ENCODE peak calls at places on chromosomes 3 and 15, in eight cellular contexts. One of them, this sample, is unnamed.

GRCh38 chr3:123792473-123793201 is 91.5 kb downstream of the MYLK start:
- DNase-seq in bronchial epithelial cell: peak; percentile 70
- DNase-seq in IMR-90: peak; percentile 48
- DNase-seq in ovary: no peak
- DNase-seq in A549: no peak
- DNase-seq in PC-3: peak; percentile 81
- DNase-seq in brain microvascular endothelial cell: no peak
- DNase-seq in CD8-positive, alpha-beta T cell: no peak
- DNase-seq in this sample: peak; percentile 27

GRCh38 chr3:125232394-125232793 is 19.8 kb upstream of the SLC12A8 start:
- DNase-seq in bronchial epithelial cell: peak; percentile 17
- DNase-seq in IMR-90: no peak
- DNase-seq in ovary: no peak
- DNase-seq in A549: no peak
- DNase-seq in PC-3: no peak
- DNase-seq in brain microvascular endothelial cell: no peak
- DNase-seq in CD8-positive, alpha-beta T cell: no peak
- DNase-seq in this sample: no peak

GRCh38 chr3:13617981-13618380 is 69.1 kb downstream of the FBLN2 start:
- DNase-seq in bronchial epithelial cell: no peak
- DNase-seq in IMR-90: no peak
- DNase-seq in ovary: no peak
- DNase-seq in A549: no peak
- DNase-seq in PC-3: no peak
- DNase-seq in brain microvascular endothelial cell: no peak
- DNase-seq in CD8-positive, alpha-beta T cell: no peak
- DNase-seq in this sample: no peak

GRCh38 chr3:147305533-147306241 is 100.7 kb downstream of the ZIC4 start:
- DNase-seq in bronchial epithelial cell: no peak
- DNase-seq in IMR-90: peak; percentile 76
- DNase-seq in ovary: no peak
- DNase-seq in A549: no peak
- DNase-seq in PC-3: no peak
- DNase-seq in brain microvascular endothelial cell: no peak
- DNase-seq in CD8-positive, alpha-beta T cell: no peak
- DNase-seq in this sample: no peak

GRCh38 chr3:4720316-4721075 is 227.3 kb downstream of the ITPR1 start:
- DNase-seq in bronchial epithelial cell: peak; percentile 62
- DNase-seq in IMR-90: peak; percentile 71
- DNase-seq in ovary: peak; percentile 88
- DNase-seq in A549: peak; percentile 70
- DNase-seq in PC-3: peak; percentile 76
- DNase-seq in brain microvascular endothelial cell: peak; percentile 77
- DNase-seq in CD8-positive, alpha-beta T cell: no peak
- DNase-seq in this sample: peak; percentile 67

GRCh38 chr3:72336821-72337479 is 511.3 kb downstream of the SHQ1 start:
- DNase-seq in bronchial epithelial cell: peak; percentile 68
- DNase-seq in IMR-90: peak; percentile 46
- DNase-seq in ovary: peak; percentile 98
- DNase-seq in A549: no peak
- DNase-seq in PC-3: peak; percentile 32
- DNase-seq in brain microvascular endothelial cell: peak; percentile 56
- DNase-seq in CD8-positive, alpha-beta T cell: no peak
- DNase-seq in this sample: peak; percentile 91

GRCh38 chr3:186599785-186600166 is 13.1 kb upstream of the AHSG start:
- DNase-seq in bronchial epithelial cell: no peak
- DNase-seq in IMR-90: no peak
- DNase-seq in ovary: no peak
- DNase-seq in A549: no peak
- DNase-seq in PC-3: no peak
- DNase-seq in brain microvascular endothelial cell: no peak
- DNase-seq in CD8-positive, alpha-beta T cell: no peak
- DNase-seq in this sample: no peak

GRCh38 chr3:1527780-1528179 is 435.0 kb downstream of the CNTN6 start:
- DNase-seq in bronchial epithelial cell: no peak
- DNase-seq in IMR-90: no peak
- DNase-seq in ovary: no peak
- DNase-seq in A549: no peak
- DNase-seq in PC-3: no peak
- DNase-seq in brain microvascular endothelial cell: no peak
- DNase-seq in CD8-positive, alpha-beta T cell: no peak
- DNase-seq in this sample: no peak

GRCh38 chr3:128050597-128050996 is 1.6 kb upstream of the SEC61A1 start:
- DNase-seq in bronchial epithelial cell: peak; percentile 35
- DNase-seq in IMR-90: peak; percentile 47
- DNase-seq in ovary: no peak
- DNase-seq in A549: no peak
- DNase-seq in PC-3: peak; percentile 71
- DNase-seq in brain microvascular endothelial cell: no peak
- DNase-seq in CD8-positive, alpha-beta T cell: no peak
- DNase-seq in this sample: no peak

GRCh38 chr3:194952882-194953281 is 267.2 kb downstream of the FAM43A start:
- DNase-seq in bronchial epithelial cell: no peak
- DNase-seq in IMR-90: no peak
- DNase-seq in ovary: no peak
- DNase-seq in A549: no peak
- DNase-seq in PC-3: no peak
- DNase-seq in brain microvascular endothelial cell: no peak
- DNase-seq in CD8-positive, alpha-beta T cell: no peak
- DNase-seq in this sample: peak; percentile 22

GRCh38 chr3:99012051-99012450 is 110.6 kb upstream of the DCBLD2 start:
- DNase-seq in bronchial epithelial cell: no peak
- DNase-seq in IMR-90: peak; percentile 13
- DNase-seq in ovary: no peak
- DNase-seq in A549: no peak
- DNase-seq in PC-3: no peak
- DNase-seq in brain microvascular endothelial cell: no peak
- DNase-seq in CD8-positive, alpha-beta T cell: no peak
- DNase-seq in this sample: no peak

GRCh38 chr3:136621628-136622027 is 130.6 kb downstream of the STAG1 start:
- DNase-seq in bronchial epithelial cell: peak; percentile 69
- DNase-seq in IMR-90: peak; percentile 76
- DNase-seq in ovary: no peak
- DNase-seq in A549: no peak
- DNase-seq in PC-3: peak; percentile 68
- DNase-seq in brain microvascular endothelial cell: peak; percentile 16
- DNase-seq in CD8-positive, alpha-beta T cell: no peak
- DNase-seq in this sample: no peak

GRCh38 chr15:76339302-76340197 is 3.0 kb downstream of the ISL2 start:
- DNase-seq in bronchial epithelial cell: no peak
- DNase-seq in IMR-90: no peak
- DNase-seq in ovary: no peak
- DNase-seq in A549: no peak
- DNase-seq in PC-3: no peak
- DNase-seq in brain microvascular endothelial cell: no peak
- DNase-seq in CD8-positive, alpha-beta T cell: no peak
- DNase-seq in this sample: no peak

GRCh38 chr15:78200276-78200930 is 34.0 kb downstream of the ACSBG1 start:
- DNase-seq in bronchial epithelial cell: no peak
- DNase-seq in IMR-90: no peak
- DNase-seq in ovary: no peak
- DNase-seq in A549: no peak
- DNase-seq in PC-3: no peak
- DNase-seq in brain microvascular endothelial cell: no peak
- DNase-seq in CD8-positive, alpha-beta T cell: peak; percentile 42
- DNase-seq in this sample: no peak

GRCh38 chr15:51368751-51369450 is 27.4 kb downstream of the GLDN start:
- DNase-seq in bronchial epithelial cell: peak; percentile 63
- DNase-seq in IMR-90: peak; percentile 93
- DNase-seq in ovary: no peak
- DNase-seq in A549: no peak
- DNase-seq in PC-3: peak; percentile 86
- DNase-seq in brain microvascular endothelial cell: peak; percentile 48
- DNase-seq in CD8-positive, alpha-beta T cell: no peak
- DNase-seq in this sample: no peak

GRCh38 chr3:171172070-171172469 is 145.6 kb upstream of the SLC2A2 start:
- DNase-seq in bronchial epithelial cell: no peak
- DNase-seq in IMR-90: no peak
- DNase-seq in ovary: no peak
- DNase-seq in A549: no peak
- DNase-seq in PC-3: peak; percentile 20
- DNase-seq in brain microvascular endothelial cell: no peak
- DNase-seq in CD8-positive, alpha-beta T cell: no peak
- DNase-seq in this sample: no peak

GRCh38 chr3:24853685-24854341 is 359.2 kb upstream of the THRB start:
- DNase-seq in bronchial epithelial cell: no peak
- DNase-seq in IMR-90: no peak
- DNase-seq in ovary: no peak
- DNase-seq in A549: no peak
- DNase-seq in PC-3: no peak
- DNase-seq in brain microvascular endothelial cell: no peak
- DNase-seq in CD8-positive, alpha-beta T cell: no peak
- DNase-seq in this sample: no peak

GRCh38 chr15:86555114-86555513 is 475.4 kb downstream of the AGBL1 start:
- DNase-seq in bronchial epithelial cell: peak; percentile 16
- DNase-seq in IMR-90: no peak
- DNase-seq in ovary: no peak
- DNase-seq in A549: no peak
- DNase-seq in PC-3: no peak
- DNase-seq in brain microvascular endothelial cell: no peak
- DNase-seq in CD8-positive, alpha-beta T cell: no peak
- DNase-seq in this sample: no peak

GRCh38 chr3:73624363-73625123 is at the start of gene PDZRN3:
- DNase-seq in bronchial epithelial cell: no peak
- DNase-seq in IMR-90: peak; percentile 82
- DNase-seq in ovary: peak; percentile 87
- DNase-seq in A549: no peak
- DNase-seq in PC-3: no peak
- DNase-seq in brain microvascular endothelial cell: peak; percentile 59
- DNase-seq in CD8-positive, alpha-beta T cell: no peak
- DNase-seq in this sample: peak; percentile 63
- H3K4me3 ChIP-seq in bronchial epithelial cell: peak within 1 kb of the TSS; percentile 10
- H3K4me3 ChIP-seq in IMR-90: peak within 1 kb of the TSS; percentile 71
- H3K4me3 ChIP-seq in ovary: peak within 1 kb of the TSS; percentile 76
- H3K4me3 ChIP-seq in A549: peak within 1 kb of the TSS; percentile 22
- H3K4me3 ChIP-seq in PC-3: no peak within 1 kb of the TSS
- H3K4me3 ChIP-seq in brain microvascular endothelial cell: peak within 1 kb of the TSS; percentile 63
- H3K4me3 ChIP-seq in CD8-positive, alpha-beta T cell: no peak within 1 kb of the TSS
- H3K4me3 ChIP-seq in this sample: peak within 1 kb of the TSS; percentile 64

GRCh38 chr15:101613130-101614000 is 38.8 kb downstream of the TM2D3 start:
- DNase-seq in bronchial epithelial cell: peak; percentile 24
- DNase-seq in IMR-90: peak; percentile 31
- DNase-seq in ovary: peak; percentile 60
- DNase-seq in A549: no peak
- DNase-seq in PC-3: peak; percentile 10
- DNase-seq in brain microvascular endothelial cell: peak; percentile 22
- DNase-seq in CD8-positive, alpha-beta T cell: no peak
- DNase-seq in this sample: peak; percentile 90
- H3K4me3 ChIP-seq in bronchial epithelial cell: no peak overlapping the region
- H3K4me3 ChIP-seq in IMR-90: no peak overlapping the region
- H3K4me3 ChIP-seq in ovary: no peak overlapping the region
- H3K4me3 ChIP-seq in A549: no peak overlapping the region
- H3K4me3 ChIP-seq in PC-3: no peak overlapping the region
- H3K4me3 ChIP-seq in brain microvascular endothelial cell: no peak overlapping the region
- H3K4me3 ChIP-seq in CD8-positive, alpha-beta T cell: no peak overlapping the region
- H3K4me3 ChIP-seq in this sample: no peak overlapping the region

GRCh38 chr3:49199244-49199899 is 28.0 kb downstream of the KLHDC8B start:
- DNase-seq in bronchial epithelial cell: no peak
- DNase-seq in IMR-90: peak; percentile 24
- DNase-seq in ovary: peak; percentile 99
- DNase-seq in A549: no peak
- DNase-seq in PC-3: no peak
- DNase-seq in brain microvascular endothelial cell: peak; percentile 95
- DNase-seq in CD8-positive, alpha-beta T cell: no peak
- DNase-seq in this sample: no peak
- H3K4me3 ChIP-seq in bronchial epithelial cell: no peak overlapping the region
- H3K4me3 ChIP-seq in IMR-90: no peak overlapping the region
- H3K4me3 ChIP-seq in ovary: peak overlapping the region; percentile 46
- H3K4me3 ChIP-seq in A549: no peak overlapping the region
- H3K4me3 ChIP-seq in PC-3: no peak overlapping the region
- H3K4me3 ChIP-seq in brain microvascular endothelial cell: peak overlapping the region; percentile 58
- H3K4me3 ChIP-seq in CD8-positive, alpha-beta T cell: no peak overlapping the region
- H3K4me3 ChIP-seq in this sample: no peak overlapping the region

DNA sequence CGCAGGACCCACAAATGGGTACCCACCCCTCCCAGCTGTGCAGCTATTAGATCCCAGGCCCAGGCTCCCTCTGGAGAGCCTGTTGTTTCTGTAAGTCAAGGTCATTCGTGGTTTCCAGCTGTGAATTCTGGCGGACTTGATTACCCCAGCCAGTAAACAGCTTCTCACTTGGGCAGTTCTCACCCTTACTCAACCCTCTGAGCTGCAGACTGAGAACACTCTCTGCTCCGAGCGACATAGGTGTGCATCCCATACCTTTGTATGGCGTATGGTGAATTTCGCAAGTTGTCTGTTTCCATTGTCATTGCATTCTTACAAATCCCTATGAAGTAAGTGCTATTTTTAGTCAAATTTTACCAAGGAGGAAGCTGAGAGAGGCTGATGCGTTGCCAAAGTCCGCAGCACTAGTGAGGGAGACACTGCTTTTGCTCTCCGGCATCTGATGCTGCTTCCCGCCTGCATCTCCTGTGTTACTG is 11.3 kb downstream of the ALPK3 start:
- DNase-seq in bronchial epithelial cell: no peak
- DNase-seq in IMR-90: no peak
- DNase-seq in ovary: peak; percentile 67
- DNase-seq in A549: no peak
- DNase-seq in PC-3: no peak
- DNase-seq in brain microvascular endothelial cell: no peak
- DNase-seq in CD8-positive, alpha-beta T cell: no peak
- DNase-seq in this sample: no peak
- H3K4me3 ChIP-seq in bronchial epithelial cell: no peak overlapping the region
- H3K4me3 ChIP-seq in IMR-90: no peak overlapping the region
- H3K4me3 ChIP-seq in ovary: no peak overlapping the region
- H3K4me3 ChIP-seq in A549: no peak overlapping the region
- H3K4me3 ChIP-seq in PC-3: no peak overlapping the region
- H3K4me3 ChIP-seq in brain microvascular endothelial cell: no peak overlapping the region
- H3K4me3 ChIP-seq in CD8-positive, alpha-beta T cell: no peak overlapping the region
- H3K4me3 ChIP-seq in this sample: no peak overlapping the region